ENCODE peak calls at places on chromosomes 13 and 19, in five cellular contexts. K is stimulated activated CD4-positive, alpha-beta T cell treated with anti-CD3 and anti-CD28 coated beads, Interleukin-2, amount 100 ng/mL, for 48 hours; N is amygdala; C is astrocyte of the spinal cord; P is CD4-positive, alpha-beta T cell. T is an unnamed sample.

GRCh38 chr19:5621945-5622464 is 571 bp downstream of the SAFB2 start:
- DNase-seq in N (no peak), C (no peak), P (no peak), K (peak; percentile 27), T (peak; percentile 12)

GRCh38 chr13:28117689-28118377 is 17.5 kb upstream of the FLT3 start:
- DNase-seq in P (no peak), C (no peak), N (no peak), K (no peak), T (no peak)

GRCh38 chr19:33529094-33529676 is 7.6 kb upstream of the PEPD start:
- DNase-seq in C (no peak), K (no peak), N (no peak), P (no peak), T (no peak)

GRCh38 chr19:55305491-55305890 is 19.6 kb downstream of the TMEM150B start:
- DNase-seq in P (peak; percentile 31), K (peak; percentile 49), C (no peak), N (no peak), T (peak; percentile 41)

GRCh38 chr19:756232-756631 is 5.3 kb downstream of the MISP start:
- DNase-seq in N (no peak), K (peak; percentile 20), P (no peak), C (peak; percentile 42), T (peak; percentile 52)

GRCh38 chr19:15666186-15666585 is 6.7 kb upstream of the CYP4F12 start:
- DNase-seq in N (no peak), C (no peak), K (no peak), P (no peak), T (no peak)

GRCh38 chr13:49676581-49677298 is 14.5 kb downstream of the EBPL start:
- DNase-seq in C (no peak), P (no peak), K (no peak), N (no peak), T (no peak)

GRCh38 chr19:19214892-19215291 is 3.1 kb downstream of the NCAN start:
- DNase-seq in P (peak; percentile 11), N (no peak), C (peak; percentile 29), K (peak; percentile 23), T (peak; percentile 42)

GRCh38 chr19:29378543-29379105 is 147.2 kb upstream of the VSTM2B start:
- DNase-seq in K (no peak), P (no peak), C (no peak), N (no peak), T (no peak)

GRCh38 chr19:4217429-4218264 is 11.7 kb upstream of the EBI3 start:
- DNase-seq in C (no peak), N (no peak), K (no peak), P (no peak), T (no peak)

GRCh38 chr13:64248371-64249065 is 2832.9 kb upstream of the PCDH20 start:
- DNase-seq in P (no peak), C (peak; percentile 29), K (no peak), N (no peak), T (no peak)

GRCh38 chr13:68851026-68851425 is 1256.6 kb upstream of the ATXN8OS start:
- DNase-seq in C (no peak), N (no peak), P (no peak), K (no peak), T (peak; percentile 11)

GRCh38 chr19:17829855-17830566 is 8.7 kb upstream of the INSL3 start:
- DNase-seq in N (peak; percentile 55), K (no peak), C (peak; percentile 13), P (no peak), T (no peak)